ENCODE peak calls at places on chromosomes 11 and 22, in eight cellular contexts. D, Q, V, L, E, U, G and Z are unnamed samples.

GRCh38 chr11:44066732-44067131 is 662 bp downstream of the ACCS start:
- DNase-seq in D (no peak), Q (no peak), V (peak; percentile 47), L (peak; percentile 68), E (peak; percentile 28), U (no peak), G (no peak), Z (no peak)

GRCh38 chr11:111329306-111330204 is 31.2 kb downstream of the POU2AF3 start:
- DNase-seq in D (no peak), Q (peak; percentile 89), V (no peak), L (no peak), E (no peak), U (no peak), G (no peak), Z (no peak)

GRCh38 chr22:28889625-28890024 is 6.3 kb downstream of the ZNRF3 start:
- DNase-seq in D (no peak), Q (no peak), V (no peak), L (no peak), E (no peak), U (no peak), G (no peak), Z (no peak)

GRCh38 chr11:32374261-32374711 is 61.1 kb downstream of the WT1 start:
- DNase-seq in D (peak; percentile 75), Q (no peak), V (no peak), L (no peak), E (peak; percentile 46), U (no peak), G (no peak), Z (peak; percentile 59)

GRCh38 chr22:20671409-20672081 is 102.4 kb upstream of the SERPIND1 start:
- DNase-seq in D (no peak), Q (no peak), V (no peak), L (no peak), E (no peak), U (no peak), G (no peak), Z (no peak)

GRCh38 chr11:69291459-69292110 is 2.4 kb upstream of the MYEOV start:
- DNase-seq in D (no peak), Q (no peak), V (no peak), L (no peak), E (no peak), U (no peak), G (no peak), Z (no peak)

GRCh38 chr11:62153617-62154016 is 29.8 kb downstream of the INCENP start:
- DNase-seq in D (no peak), Q (no peak), V (no peak), L (no peak), E (no peak), U (no peak), G (no peak), Z (no peak)

GRCh38 chr11:77146261-77147035 is 18.4 kb downstream of the MYO7A start:
- DNase-seq in D (no peak), Q (no peak), V (no peak), L (no peak), E (no peak), U (no peak), G (no peak), Z (no peak)

GRCh38 chr11:92225563-92226308 is 1.1 kb downstream of the FAT3 start:
- DNase-seq in D (peak; percentile 42), Q (peak; percentile 73), V (no peak), L (no peak), E (peak; percentile 25), U (peak; percentile 37), G (peak; percentile 90), Z (no peak)

GRCh38 chr11:19632435-19632834 is 80.2 kb upstream of the NAV2 start:
- DNase-seq in D (no peak), Q (no peak), V (no peak), L (peak; percentile 37), E (no peak), U (no peak), G (no peak), Z (no peak)

GRCh38 chr11:66335531-66336233 is 552 bp downstream of the RIN1 start:
- DNase-seq in D (peak; percentile 50), Q (no peak), V (no peak), L (peak; percentile 26), E (no peak), U (no peak), G (no peak), Z (no peak)

GRCh38 chr11:116276051-116277044 is 496.4 kb downstream of the BUD13 start:
- DNase-seq in D (peak; percentile 95), Q (peak; percentile 76), V (no peak), L (peak; percentile 26), E (peak; percentile 84), U (peak; percentile 13), G (no peak), Z (no peak)